ENCODE peak calls at places on chromosomes 5 and 9, in eight cellular contexts. O is astrocyte of the spinal cord, B is psoas muscle, R is AG04450, L is colonic mucosa, Q is IMR-90, S is HCT116, A is AG10803. E is an unnamed sample.

GRCh38 chr5:73938280-73938937 is 312.4 kb downstream of the ARHGEF28 start:
- DNase-seq in B (no peak), Q (peak), S (peak), O (peak), A (peak), L (no peak), R (peak), E (no peak)

GRCh38 chr9:79799691-79800345 is 228.1 kb downstream of the TLE4 start:
- DNase-seq in Q (no peak), S (no peak), L (no peak), B (no peak), O (peak), R (no peak), A (no peak), E (no peak)

GRCh38 chr5:158272409-158272808 is 413.5 kb upstream of the CLINT1 start:
- DNase-seq in L (no peak), S (no peak), O (no peak), A (no peak), Q (no peak), R (no peak), B (no peak), E (no peak)

GRCh38 chr9:78213696-78214095 is 22.2 kb upstream of the CEP78 start:
- DNase-seq in S (no peak), L (no peak), R (no peak), A (peak), O (peak), Q (no peak), B (no peak), E (peak)

GRCh38 chr9:92668746-92669526 is 995 bp downstream of the IPPK start:
- DNase-seq in Q (peak), A (peak), S (no peak), B (peak), R (no peak), L (peak), O (peak), E (peak)

GRCh38 chr5:169503899-169504298 is 79.7 kb upstream of the SPDL1 start:
- DNase-seq in B (no peak), O (no peak), R (no peak), S (no peak), A (no peak), Q (no peak), L (no peak), E (no peak)

GRCh38 chr9:95181845-95182244 is 135.7 kb downstream of the FANCC start:
- DNase-seq in A (no peak), L (no peak), S (no peak), O (no peak), B (no peak), R (no peak), Q (no peak), E (no peak)

GRCh38 chr9:90020277-90020871 is 415.6 kb downstream of the GADD45G start:
- DNase-seq in Q (no peak), O (no peak), L (no peak), A (no peak), R (no peak), S (no peak), B (no peak), E (no peak)

GRCh38 chr9:104743377-104743985 is 4.0 kb upstream of the NIPSNAP3A start:
- DNase-seq in B (no peak), O (peak), Q (peak), L (no peak), A (peak), S (peak), R (peak), E (peak)

GRCh38 chr9:130110166-130110565 is 56.5 kb downstream of the GPR107 start:
- DNase-seq in R (no peak), B (no peak), Q (no peak), S (no peak), O (no peak), L (no peak), A (no peak), E (no peak)
- TF ChIP-seq CTCF in R (peak), B (no peak), Q (peak), S (peak), O (peak), L (no peak), A (no peak), E (no peak)

GRCh38 chr5:168269950-168270349 is 21.5 kb upstream of the WWC1 start:
- DNase-seq in A (no peak), Q (peak), S (no peak), L (peak), O (no peak), B (no peak), R (no peak), E (no peak)

GRCh38 chr5:168268949-168269943 is 22.2 kb upstream of the WWC1 start:
- DNase-seq in R (peak), O (peak), Q (peak), L (peak), S (peak), A (peak), B (peak), E (peak)

GRCh38 chr5:168263108-168263507 is 28.3 kb upstream of the WWC1 start:
- DNase-seq in O (no peak), S (no peak), Q (no peak), B (no peak), R (no peak), A (no peak), L (no peak), E (no peak)

GRCh38 chr5:168262042-168262743 is 29.3 kb upstream of the WWC1 start:
- DNase-seq in O (no peak), B (no peak), Q (no peak), L (peak), R (no peak), S (no peak), A (no peak), E (no peak)

GRCh38 chr5:168266016-168266415 is 25.4 kb upstream of the WWC1 start:
- DNase-seq in A (no peak), S (no peak), O (no peak), B (no peak), R (no peak), Q (no peak), L (no peak), E (no peak)
- TF ChIP-seq CTCF in A (no peak), S (no peak), O (no peak), B (no peak), R (no peak), Q (no peak), L (no peak), E (no peak)

DNA sequence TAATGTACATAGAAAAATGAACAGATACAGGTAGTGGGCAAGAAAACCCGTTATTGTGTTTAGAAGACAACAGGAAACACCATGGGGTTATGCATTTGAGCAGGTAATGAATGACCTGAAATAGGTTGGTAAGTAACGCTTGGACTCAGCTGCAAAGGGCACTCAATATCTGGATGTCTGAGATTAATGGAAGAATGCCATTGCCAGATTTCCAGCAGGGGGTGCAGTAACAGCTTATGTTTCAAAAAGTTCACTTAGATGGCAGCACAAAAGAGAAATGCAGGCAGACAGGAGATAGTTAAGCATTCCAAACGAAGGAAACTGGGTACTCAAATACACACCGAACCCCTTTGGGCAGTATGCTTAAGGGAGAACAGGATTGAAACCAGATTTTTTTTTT is 285.5 kb upstream of the VLDLR start:
- DNase-seq in O (peak), B (no peak), A (peak), L (no peak), Q (peak), R (no peak), S (no peak), E (no peak)
- TF ChIP-seq CTCF in O (no peak), B (peak), A (peak), L (no peak), Q (no peak), R (peak), S (peak), E (peak)

DNA sequence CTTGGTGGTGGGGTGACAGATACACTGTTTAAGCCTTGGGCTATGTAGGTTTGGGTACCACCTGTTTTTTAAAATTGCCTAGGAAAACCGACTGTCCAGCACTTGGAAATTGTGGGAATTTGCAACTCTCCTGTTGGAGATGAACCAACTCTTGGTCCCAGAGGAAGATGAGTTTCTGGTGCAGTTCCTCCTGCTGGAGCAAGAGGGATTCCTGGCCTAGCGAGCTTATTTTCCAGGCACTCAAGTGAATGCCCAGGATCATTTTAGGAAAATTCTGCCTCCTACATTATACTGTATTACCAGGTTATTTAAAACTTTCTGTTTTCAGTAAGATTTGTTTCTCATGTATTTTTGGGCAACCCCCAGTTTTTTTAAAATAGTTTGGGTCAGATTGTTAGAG is 33.7 kb downstream of the AP3S1 start:
- DNase-seq in O (no peak), R (no peak), L (no peak), A (no peak), S (no peak), Q (no peak), B (no peak), E (no peak)
- TF ChIP-seq CTCF in O (no peak), R (peak), L (no peak), A (no peak), S (peak), Q (no peak), B (no peak), E (no peak)

GRCh38 chr9:27351438-27351837 is 54.5 kb upstream of the EQTN start:
- DNase-seq in L (no peak), Q (no peak), O (no peak), R (no peak), B (peak), A (no peak), S (no peak), E (no peak)

GRCh38 chr9:27355166-27355565 is 58.2 kb upstream of the EQTN start:
- DNase-seq in L (no peak), Q (no peak), S (no peak), B (no peak), R (no peak), A (peak), O (no peak), E (no peak)

GRCh38 chr9:27356446-27356845 is 59.5 kb upstream of the EQTN start:
- DNase-seq in R (no peak), A (no peak), O (no peak), B (no peak), S (no peak), Q (no peak), L (no peak), E (no peak)

GRCh38 chr9:27352457-27353188 is 55.7 kb upstream of the EQTN start:
- DNase-seq in A (no peak), Q (no peak), S (no peak), R (no peak), L (no peak), O (no peak), B (no peak), E (no peak)

DNA sequence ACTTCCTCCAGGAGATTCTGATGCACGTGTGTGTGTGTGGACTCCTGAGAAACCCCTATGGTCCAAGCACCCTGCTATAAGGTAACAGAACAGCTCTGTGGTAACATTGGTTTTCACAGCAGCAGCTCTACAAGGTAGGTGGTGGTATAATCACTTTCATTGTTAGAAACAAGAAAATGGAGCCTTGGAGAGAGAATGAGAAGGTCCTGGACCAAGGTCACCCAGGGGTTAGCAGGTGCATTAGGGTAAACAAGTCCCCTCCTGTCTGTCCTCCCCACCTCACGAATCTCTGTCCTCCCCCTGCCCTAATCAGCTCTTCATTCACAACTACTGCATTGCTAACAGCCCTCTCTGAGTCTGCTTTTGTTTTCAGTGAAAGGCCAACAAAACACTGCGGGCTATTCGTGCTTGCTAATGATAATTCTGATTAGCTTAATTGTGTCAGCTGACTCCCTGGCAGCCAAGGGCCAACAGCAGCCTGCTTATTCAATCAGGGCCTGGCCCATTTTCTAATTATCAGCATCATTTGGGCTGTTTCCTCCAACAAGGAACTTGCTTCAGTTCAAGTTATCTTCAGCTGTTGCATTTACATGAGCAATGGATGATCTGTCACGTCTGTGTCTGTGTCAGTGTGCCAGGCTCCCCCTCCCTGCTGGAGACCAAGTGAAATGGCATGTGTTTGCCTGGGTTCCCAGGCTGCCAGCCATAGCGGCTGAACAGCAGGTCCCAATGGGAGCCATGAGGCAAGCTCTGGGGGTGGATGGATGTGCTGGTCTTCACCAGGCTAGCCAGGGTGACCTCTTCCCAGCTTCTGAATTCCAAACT is 56.7 kb upstream of the EQTN start:
- DNase-seq in A (peak), S (no peak), L (no peak), R (no peak), B (peak), O (no peak), Q (no peak), E (no peak)
- TF ChIP-seq CTCF in A (no peak), S (no peak), L (no peak), R (no peak), B (no peak), O (no peak), Q (no peak), E (no peak)

GRCh38 chr5:35159370-35159742 is 70.9 kb downstream of the PRLR start:
- DNase-seq in R (no peak), B (peak), O (no peak), S (no peak), Q (peak), L (no peak), A (peak), E (no peak)
- TF ChIP-seq CTCF in R (no peak), B (no peak), O (no peak), S (no peak), Q (no peak), L (no peak), A (no peak), E (no peak)

GRCh38 chr5:103436661-103437060 is 125.9 kb downstream of the NUDT12 start:
- DNase-seq in S (no peak), B (no peak), L (no peak), O (no peak), Q (peak), A (no peak), R (no peak), E (no peak)

GRCh38 chr5:103434057-103434456 is 128.5 kb downstream of the NUDT12 start:
- DNase-seq in S (no peak), L (no peak), Q (no peak), R (no peak), A (no peak), O (no peak), B (no peak), E (no peak)

GRCh38 chr5:103436112-103436511 is 126.5 kb downstream of the NUDT12 start:
- DNase-seq in A (no peak), O (no peak), Q (no peak), S (no peak), L (no peak), R (no peak), B (no peak), E (no peak)

GRCh38 chr5:103435136-103435914 is 127.3 kb downstream of the NUDT12 start:
- DNase-seq in L (no peak), O (peak), B (no peak), R (no peak), Q (no peak), S (no peak), A (no peak), E (no peak)

GRCh38 chr5:103433216-103433615 is 129.4 kb downstream of the NUDT12 start:
- DNase-seq in Q (peak), O (no peak), B (no peak), A (peak), S (no peak), R (no peak), L (no peak), E (no peak)
- TF ChIP-seq CTCF in Q (no peak), O (no peak), B (no peak), A (no peak), S (no peak), R (no peak), L (no peak), E (no peak)

GRCh38 chr5:17094830-17095229 is 122.6 kb upstream of the BASP1 start:
- DNase-seq in Q (peak), L (no peak), O (no peak), R (no peak), B (no peak), A (no peak), S (no peak), E (no peak)

GRCh38 chr5:17096975-17097695 is 120.3 kb upstream of the BASP1 start:
- DNase-seq in A (no peak), Q (no peak), S (no peak), L (peak), R (no peak), B (no peak), O (no peak), E (no peak)

GRCh38 chr5:17105744-17106450 is 111.5 kb upstream of the BASP1 start:
- DNase-seq in L (no peak), R (peak), Q (peak), B (peak), O (peak), S (no peak), A (peak), E (no peak)

GRCh38 chr5:17103471-17103870 is 114.0 kb upstream of the BASP1 start:
- DNase-seq in Q (no peak), L (no peak), R (no peak), B (no peak), O (no peak), S (no peak), A (no peak), E (no peak)

DNA sequence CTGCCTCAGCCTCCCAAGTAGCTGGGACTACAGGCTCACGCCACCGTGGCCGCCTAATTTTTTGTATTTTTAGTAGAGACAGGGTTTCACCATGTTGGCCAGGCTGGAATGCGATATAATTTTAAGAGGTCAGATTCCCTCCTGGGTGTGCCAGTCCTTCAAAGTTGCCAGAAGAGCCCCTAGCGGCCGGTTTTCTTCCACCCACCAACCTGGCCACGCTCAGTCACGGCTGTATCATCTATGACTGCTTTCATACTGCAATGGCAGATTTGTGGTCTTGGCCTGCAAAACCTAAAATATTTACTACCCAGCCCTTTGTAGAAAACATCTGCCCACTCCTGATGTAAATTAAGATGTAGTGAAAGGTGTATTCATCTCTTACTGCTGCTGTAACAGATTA is 117.5 kb upstream of the BASP1 start:
- DNase-seq in A (no peak), O (no peak), L (no peak), S (no peak), R (no peak), Q (no peak), B (no peak), E (no peak)
- TF ChIP-seq CTCF in A (no peak), O (no peak), L (no peak), S (no peak), R (no peak), Q (no peak), B (no peak), E (no peak)

GRCh38 chr5:69414885-69415583 is at the start of gene MARVELD2:
- DNase-seq in S (peak), O (peak), L (peak), B (peak), R (no peak), Q (peak), A (peak), E (peak)
- TF ChIP-seq CTCF in S (peak), O (peak), L (peak), B (no peak), R (peak), Q (peak), A (peak), E (peak)

GRCh38 chr5:140118294-140118936 is 4.5 kb downstream of the PURA start:
- DNase-seq in L (no peak), A (peak), R (no peak), B (no peak), O (no peak), S (no peak), Q (peak), E (no peak)
- TF ChIP-seq CTCF in L (no peak), A (peak), R (peak), B (no peak), O (peak), S (peak), Q (no peak), E (peak)